ENCODE peak calls at places on chromosomes 6 and 20, in nine cellular contexts. P is A549; S is tibial artery; L is lower lobe of right lung; F is uterus; N is ovary; K is keratinocyte; O is CD4-positive, alpha-beta T cell; U is fibroblast of lung. Z is an unnamed sample.

GRCh38 chr20:889110-889509 is 27.0 kb downstream of the ANGPT4 start:
- DNase-seq in U (no peak), K (no peak), S (no peak), F (no peak), P (no peak), N (no peak), L (no peak), O (no peak), Z (no peak)

GRCh38 chr6:11685411-11686093 is 93.1 kb downstream of the ADTRP start:
- DNase-seq in N (no peak), L (no peak), K (peak; percentile 76), O (no peak), P (peak; percentile 18), F (no peak), S (no peak), U (peak; percentile 84), Z (no peak)

GRCh38 chr20:47285189-47285588 is 71.3 kb downstream of the ZMYND8 start:
- DNase-seq in K (no peak), S (no peak), O (no peak), N (no peak), F (no peak), U (no peak), P (no peak), L (no peak), Z (no peak)

GRCh38 chr20:58518387-58518786 is 3.2 kb upstream of the APCDD1L start:
- DNase-seq in S (no peak), F (no peak), O (no peak), K (no peak), P (no peak), U (no peak), N (no peak), L (no peak), Z (no peak)

GRCh38 chr6:49618257-49618656 is 18.4 kb downstream of the RHAG start:
- DNase-seq in L (no peak), O (no peak), U (no peak), N (no peak), P (no peak), S (no peak), K (no peak), F (no peak), Z (no peak)

GRCh38 chr20:32203556-32204484 is 3.7 kb downstream of the PLAGL2 start:
- DNase-seq in F (peak; percentile 39), O (no peak), N (no peak), L (no peak), S (no peak), P (no peak), K (no peak), U (peak; percentile 22), Z (no peak)

GRCh38 chr6:19925533-19925932 is 88.4 kb downstream of the ID4 start:
- DNase-seq in F (no peak), N (no peak), P (no peak), U (no peak), L (no peak), S (no peak), O (no peak), K (no peak), Z (no peak)

GRCh38 chr6:14921878-14922277 is 324.0 kb upstream of the JARID2 start:
- DNase-seq in U (peak; percentile 8), N (no peak), S (peak; percentile 66), K (no peak), P (no peak), O (no peak), L (no peak), F (no peak), Z (no peak)

GRCh38 chr6:104126621-104127020 is 733.1 kb downstream of the HACE1 start:
- DNase-seq in O (no peak), U (no peak), S (no peak), L (no peak), F (no peak), N (no peak), K (no peak), P (no peak), Z (no peak)

GRCh38 chr6:144190593-144190992 is 40.3 kb downstream of the STX11 start:
- DNase-seq in O (no peak), F (peak; percentile 23), S (peak; percentile 29), N (no peak), L (no peak), K (no peak), U (peak; percentile 70), P (no peak), Z (peak; percentile 78)

GRCh38 chr6:45422541-45423110 is 44.9 kb upstream of the SUPT3H start:
- DNase-seq in S (no peak), L (peak; percentile 61), N (peak; percentile 35), U (peak; percentile 72), K (no peak), P (no peak), O (peak; percentile 51), F (peak; percentile 39), Z (peak; percentile 81)

GRCh38 chr20:45037050-45037449 is 63.9 kb downstream of the KCNS1 start:
- DNase-seq in U (peak; percentile 78), P (no peak), L (no peak), F (peak; percentile 47), O (no peak), S (peak; percentile 30), K (peak; percentile 42), N (peak; percentile 22), Z (no peak)

GRCh38 chr6:50905297-50905696 is 86.6 kb downstream of the TFAP2B start:
- DNase-seq in L (no peak), N (no peak), U (no peak), P (no peak), K (peak; percentile 42), F (no peak), O (no peak), S (no peak), Z (no peak)

GRCh38 chr6:119347466-119348307 is 1.9 kb downstream of the MAN1A1 start:
- DNase-seq in L (peak; percentile 78), N (no peak), P (no peak), K (no peak), S (peak; percentile 61), U (peak; percentile 11), O (no peak), F (no peak), Z (peak; percentile 84)

GRCh38 chr6:56514395-56514794 is 128.3 kb downstream of the DST start:
- DNase-seq in P (no peak), O (no peak), L (no peak), S (no peak), F (no peak), U (no peak), N (no peak), K (no peak), Z (no peak)

GRCh38 chr6:56511591-56511990 is 131.1 kb downstream of the DST start:
- DNase-seq in P (no peak), U (no peak), S (no peak), N (no peak), O (no peak), K (no peak), L (no peak), F (no peak), Z (no peak)

GRCh38 chr6:56516003-56516402 is 126.7 kb downstream of the DST start:
- DNase-seq in L (no peak), P (no peak), S (no peak), U (no peak), N (no peak), F (no peak), K (no peak), O (no peak), Z (no peak)

GRCh38 chr6:56515081-56515905 is 127.4 kb downstream of the DST start:
- DNase-seq in L (no peak), O (no peak), S (no peak), P (no peak), K (no peak), U (no peak), N (no peak), F (no peak), Z (no peak)

DNA sequence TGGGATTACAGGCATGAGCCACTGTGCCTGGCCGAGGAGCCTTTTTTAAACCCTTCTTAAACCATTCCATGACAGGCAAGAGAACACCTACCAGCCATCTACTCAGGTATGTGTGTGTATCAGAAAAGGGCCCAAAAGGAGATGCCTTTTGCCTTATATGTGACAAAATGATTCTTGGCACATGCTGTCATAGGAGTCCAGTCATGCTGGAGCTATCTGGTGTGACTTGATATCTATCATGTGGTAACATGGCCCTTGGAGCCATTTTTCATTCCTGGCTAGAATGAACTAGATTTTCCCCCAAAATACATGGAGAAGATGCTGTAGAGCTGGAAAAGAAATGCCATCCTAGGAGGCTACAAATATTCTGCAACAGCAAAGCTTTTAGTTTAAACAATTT is 129.1 kb downstream of the DST start:
- DNase-seq in L (no peak), K (no peak), N (no peak), U (peak; percentile 31), O (no peak), F (no peak), P (no peak), S (no peak), Z (no peak)
- H3K27ac ChIP-seq in L (no peak overlapping the region), K (no peak overlapping the region), N (no peak overlapping the region), U (no peak overlapping the region), O (no peak overlapping the region), F (peak overlapping the region; percentile 100), P (no peak overlapping the region), S (peak overlapping the region; percentile 55), Z (peak overlapping the region; percentile 82)

DNA sequence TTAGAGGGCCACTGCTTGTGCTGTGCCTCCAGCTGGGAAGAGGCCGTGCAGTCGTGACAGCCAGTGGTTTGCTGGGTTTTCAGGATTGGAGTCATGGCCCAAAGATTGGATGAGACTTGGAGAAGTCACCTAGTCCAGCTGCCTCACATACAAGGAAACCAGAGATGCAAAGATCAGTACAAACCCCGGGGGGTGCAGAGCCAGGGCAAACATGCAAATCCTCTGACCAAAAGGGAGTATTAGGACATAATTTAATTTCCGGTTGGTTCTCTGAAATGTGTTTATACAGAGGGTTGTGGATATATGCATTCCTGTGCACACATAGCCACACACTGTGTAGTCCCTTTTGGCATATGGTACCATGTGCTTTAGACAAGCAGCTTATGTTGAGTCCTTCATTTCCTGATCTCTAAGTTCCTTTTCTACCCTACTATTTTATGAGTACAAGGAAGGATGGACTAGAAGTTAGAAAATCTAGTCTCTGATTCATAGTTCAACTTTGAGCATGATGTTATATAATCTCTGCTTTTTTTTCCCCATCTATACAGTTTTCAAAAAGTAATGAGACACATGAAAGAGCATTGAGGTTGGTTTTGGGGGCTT is 123.5 kb downstream of the PLEKHG1 start:
- DNase-seq in K (no peak), L (no peak), F (no peak), P (no peak), S (no peak), N (no peak), U (no peak), O (no peak), Z (no peak)
- H3K27ac ChIP-seq in K (no peak overlapping the region), L (no peak overlapping the region), F (no peak overlapping the region), P (no peak overlapping the region), S (no peak overlapping the region), N (no peak overlapping the region), U (no peak overlapping the region), O (no peak overlapping the region), Z (no peak overlapping the region)

GRCh38 chr6:142856857-142857608 is 87.9 kb downstream of the HIVEP2 start:
- DNase-seq in N (no peak), F (no peak), S (no peak), U (no peak), K (no peak), P (no peak), O (no peak), L (no peak), Z (no peak)
- H3K27ac ChIP-seq in N (no peak overlapping the region), F (no peak overlapping the region), S (no peak overlapping the region), U (no peak overlapping the region), K (no peak overlapping the region), P (no peak overlapping the region), O (peak overlapping the region; percentile 99), L (peak overlapping the region; percentile 0), Z (no peak overlapping the region)

DNA sequence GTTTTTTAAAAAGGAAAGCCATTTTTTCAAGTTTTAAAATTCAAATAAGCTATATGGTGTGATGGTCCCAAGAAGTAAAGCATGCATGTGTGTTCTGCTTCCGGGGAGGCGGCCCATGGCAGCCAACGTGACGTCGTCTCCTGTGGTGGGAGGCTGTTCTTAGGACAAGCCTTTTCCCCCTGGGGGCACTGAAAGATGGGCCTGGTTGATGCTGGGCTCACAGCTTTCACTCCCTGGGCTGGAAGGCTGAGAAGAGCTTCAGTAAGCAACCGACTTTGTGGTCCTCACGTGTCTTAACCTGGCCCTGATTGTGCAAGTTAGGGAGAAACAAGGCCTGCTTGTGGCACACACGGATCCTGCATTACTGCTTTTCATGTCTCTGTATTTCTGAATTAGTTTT is 84.1 kb downstream of the SMOC2 start:
- DNase-seq in K (no peak), F (no peak), O (no peak), L (no peak), P (no peak), U (no peak), S (no peak), N (no peak), Z (no peak)
- H3K27ac ChIP-seq in K (no peak overlapping the region), F (peak overlapping the region; percentile 81), O (no peak overlapping the region), L (no peak overlapping the region), P (no peak overlapping the region), U (no peak overlapping the region), S (peak overlapping the region; percentile 81), N (no peak overlapping the region), Z (no peak overlapping the region)

Z was measured in aorta.